ENCODE peak calls at places on chromosomes 7 and 10, in six cellular contexts. One of them, this sample, is unnamed.

GRCh38 chr10:49803988-49804387 is 41.9 kb upstream of the OGDHL start:
- DNase-seq in AG08396: no peak
- DNase-seq in adrenal gland: no peak
- DNase-seq in bronchial epithelial cell: peak; percentile 15
- DNase-seq in A172: no peak
- DNase-seq in HTR-8/SVneo: no peak
- DNase-seq in this sample: no peak

GRCh38 chr10:7315906-7316305 is 94.9 kb downstream of the SFMBT2 start:
- DNase-seq in AG08396: no peak
- DNase-seq in adrenal gland: no peak
- DNase-seq in bronchial epithelial cell: no peak
- DNase-seq in A172: no peak
- DNase-seq in HTR-8/SVneo: no peak
- DNase-seq in this sample: no peak

GRCh38 chr10:34244787-34245484 is 570.2 kb downstream of the PARD3 start:
- DNase-seq in AG08396: no peak
- DNase-seq in adrenal gland: no peak
- DNase-seq in bronchial epithelial cell: no peak
- DNase-seq in A172: no peak
- DNase-seq in HTR-8/SVneo: no peak
- DNase-seq in this sample: no peak

GRCh38 chr7:121084748-121085336 is 96.3 kb downstream of the CPED1 start:
- DNase-seq in AG08396: peak; percentile 57
- DNase-seq in adrenal gland: peak; percentile 25
- DNase-seq in bronchial epithelial cell: peak; percentile 75
- DNase-seq in A172: peak; percentile 91
- DNase-seq in HTR-8/SVneo: peak; percentile 14
- DNase-seq in this sample: peak; percentile 22

GRCh38 chr10:110574420-110574819 is 6.9 kb downstream of the SMC3 start:
- DNase-seq in AG08396: no peak
- DNase-seq in adrenal gland: no peak
- DNase-seq in bronchial epithelial cell: no peak
- DNase-seq in A172: no peak
- DNase-seq in HTR-8/SVneo: no peak
- DNase-seq in this sample: no peak

GRCh38 chr7:140229101-140229525 is 52.3 kb upstream of the KDM7A start:
- DNase-seq in AG08396: no peak
- DNase-seq in adrenal gland: no peak
- DNase-seq in bronchial epithelial cell: no peak
- DNase-seq in A172: no peak
- DNase-seq in HTR-8/SVneo: no peak
- DNase-seq in this sample: no peak

GRCh38 chr10:1048732-1049424 is at the start of gene IDI1:
- DNase-seq in AG08396: peak; percentile 98
- DNase-seq in adrenal gland: peak; percentile 98
- DNase-seq in bronchial epithelial cell: peak; percentile 94
- DNase-seq in A172: peak; percentile 97
- DNase-seq in HTR-8/SVneo: peak; percentile 91
- DNase-seq in this sample: peak; percentile 98

GRCh38 chr7:5677538-5678294 is 103.7 kb downstream of the RNF216 start:
- DNase-seq in AG08396: peak; percentile 66
- DNase-seq in adrenal gland: peak; percentile 75
- DNase-seq in bronchial epithelial cell: peak; percentile 79
- DNase-seq in A172: peak; percentile 81
- DNase-seq in HTR-8/SVneo: peak; percentile 76
- DNase-seq in this sample: peak; percentile 62

GRCh38 chr10:73840056-73840402 is 28.6 kb upstream of the NDST2 start:
- DNase-seq in AG08396: no peak
- DNase-seq in adrenal gland: no peak
- DNase-seq in bronchial epithelial cell: no peak
- DNase-seq in A172: no peak
- DNase-seq in HTR-8/SVneo: no peak
- DNase-seq in this sample: no peak

GRCh38 chr7:81308643-81309354 is 389.9 kb upstream of the SEMA3C start:
- DNase-seq in AG08396: no peak
- DNase-seq in adrenal gland: no peak
- DNase-seq in bronchial epithelial cell: no peak
- DNase-seq in A172: no peak
- DNase-seq in HTR-8/SVneo: no peak
- DNase-seq in this sample: no peak

GRCh38 chr10:88980836-88981235 is 9.8 kb upstream of the FAS start:
- DNase-seq in AG08396: no peak
- DNase-seq in adrenal gland: no peak
- DNase-seq in bronchial epithelial cell: no peak
- DNase-seq in A172: no peak
- DNase-seq in HTR-8/SVneo: no peak
- DNase-seq in this sample: no peak

GRCh38 chr10:103491729-103492364 is 1.7 kb upstream of the NEURL1 start:
- DNase-seq in AG08396: peak; percentile 87
- DNase-seq in adrenal gland: peak; percentile 86
- DNase-seq in bronchial epithelial cell: peak; percentile 88
- DNase-seq in A172: peak; percentile 96
- DNase-seq in HTR-8/SVneo: peak; percentile 97
- DNase-seq in this sample: peak; percentile 94

GRCh38 chr10:17257466-17258321 is 29.7 kb downstream of the VIM start:
- DNase-seq in AG08396: peak; percentile 71
- DNase-seq in adrenal gland: peak; percentile 54
- DNase-seq in bronchial epithelial cell: peak; percentile 62
- DNase-seq in A172: peak; percentile 69
- DNase-seq in HTR-8/SVneo: peak; percentile 31
- DNase-seq in this sample: peak; percentile 50

GRCh38 chr7:90816511-90817142 is 220.5 kb downstream of the CDK14 start:
- DNase-seq in AG08396: peak; percentile 25
- DNase-seq in adrenal gland: no peak
- DNase-seq in bronchial epithelial cell: peak; percentile 85
- DNase-seq in A172: peak; percentile 100
- DNase-seq in HTR-8/SVneo: peak; percentile 54
- DNase-seq in this sample: peak; percentile 34

GRCh38 chr10:44988957-44989620 is 10.5 kb upstream of the DEPP1 start:
- DNase-seq in AG08396: no peak
- DNase-seq in adrenal gland: no peak
- DNase-seq in bronchial epithelial cell: no peak
- DNase-seq in A172: no peak
- DNase-seq in HTR-8/SVneo: no peak
- DNase-seq in this sample: no peak